ENCODE peak calls at places on chromosomes 1 and 21, in four cellular contexts. E, K, W and Z are unnamed samples.

GRCh38 chr21:26659181-26659580 is 86.1 kb upstream of the CYYR1 start:
- DNase-seq in W (no peak), E (no peak), K (no peak), Z (no peak)

GRCh38 chr1:160416369-160416768 is 16.0 kb downstream of the VANGL2 start:
- DNase-seq in W (no peak), E (no peak), K (no peak), Z (peak; percentile 48)

GRCh38 chr1:28236656-28237331 is 870 bp downstream of the ATP5IF1 start:
- DNase-seq in K (no peak), W (no peak), E (no peak), Z (peak; percentile 6)

GRCh38 chr21:15514073-15514946 is 215.5 kb upstream of the USP25 start:
- DNase-seq in W (peak; percentile 37), K (no peak), E (no peak), Z (peak; percentile 3)

GRCh38 chr21:34614443-34614692 is 545 bp downstream of the RCAN1 start:
- DNase-seq in E (no peak), K (no peak), W (no peak), Z (no peak)

GRCh38 chr21:46295177-46295711 is 9.1 kb downstream of the YBEY start:
- DNase-seq in W (peak; percentile 26), K (no peak), E (no peak), Z (peak; percentile 69)

GRCh38 chr1:15598436-15598835 is 13.6 kb upstream of the AGMAT start:
- DNase-seq in W (no peak), E (no peak), K (no peak), Z (no peak)

GRCh38 chr1:7488475-7488842 is 282.6 kb upstream of the VAMP3 start:
- DNase-seq in K (no peak), W (no peak), E (no peak), Z (no peak)

GRCh38 chr1:231238298-231238697 is 2.7 kb upstream of the GNPAT start:
- DNase-seq in K (no peak), E (no peak), W (no peak), Z (no peak)

GRCh38 chr1:214920337-214920736 is 162.2 kb upstream of the KCNK2 start:
- DNase-seq in K (no peak), E (no peak), W (no peak), Z (no peak)